ENCODE peak calls at places on chromosomes 2 and 18, in ten cellular contexts. A, S, D, G, J, K, W, I, T and O are unnamed samples.

GRCh38 chr2:28009732-28010131 is 119.2 kb downstream of the BABAM2 start:
- DNase-seq in W (no peak), A (no peak), G (peak; percentile 14), T (no peak), K (no peak), J (peak; percentile 13), D (no peak), S (no peak), I (no peak), O (no peak)

GRCh38 chr2:234372506-234372905 is 124.4 kb downstream of the ARL4C start:
- DNase-seq in J (no peak), W (no peak), G (no peak), K (no peak), D (no peak), A (no peak), I (no peak), T (no peak), S (no peak), O (no peak)

GRCh38 chr2:97849881-97850540 is 136.6 kb downstream of the ZAP70 start:
- DNase-seq in G (no peak), I (no peak), T (no peak), W (no peak), K (peak; percentile 65), S (no peak), A (no peak), D (no peak), J (no peak), O (no peak)

GRCh38 chr2:232839680-232840079 is 30.4 kb upstream of the SNORC start:
- DNase-seq in S (no peak), G (peak; percentile 58), J (no peak), W (peak; percentile 27), K (no peak), T (no peak), I (no peak), D (no peak), A (peak; percentile 9), O (no peak)

GRCh38 chr18:23580677-23581367 is 5.5 kb downstream of the NPC1 start:
- DNase-seq in W (no peak), S (no peak), D (no peak), G (no peak), J (no peak), K (peak; percentile 91), I (no peak), T (no peak), A (no peak), O (no peak)

GRCh38 chr2:26720322-26721166 is 28.0 kb downstream of the KCNK3 start:
- DNase-seq in J (peak; percentile 92), A (no peak), G (peak; percentile 93), T (no peak), W (peak; percentile 91), D (no peak), K (peak; percentile 74), I (no peak), S (no peak), O (no peak)

GRCh38 chr18:28080876-28081300 is 96.0 kb downstream of the CDH2 start:
- DNase-seq in K (peak; percentile 72), A (no peak), D (peak; percentile 5), J (no peak), W (no peak), S (no peak), I (no peak), G (no peak), T (no peak), O (no peak)

GRCh38 chr2:239583879-239584859 is 183.3 kb upstream of the HDAC4 start:
- DNase-seq in T (no peak), D (no peak), W (no peak), J (no peak), A (no peak), G (no peak), K (no peak), I (no peak), S (no peak), O (no peak)